ENCODE peak calls at places on chromosomes 1 and 21, in nine cellular contexts. E, O, J, Q, S, I, X, D and L are unnamed samples.

GRCh38 chr21:33070921-33071877 is 1.3 kb downstream of the OLIG1 start:
- DNase-seq in S (no peak), D (peak), E (no peak), X (peak), I (no peak), O (no peak), J (no peak), Q (no peak), L (no peak)

GRCh38 chr1:230026139-230026538 is 40.9 kb upstream of the GALNT2 start:
- DNase-seq in Q (no peak), O (no peak), S (no peak), X (no peak), J (no peak), E (no peak), D (no peak), I (no peak), L (no peak)

GRCh38 chr1:6574025-6574620 is 5.7 kb upstream of the ZBTB48 start:
- DNase-seq in I (no peak), O (no peak), X (no peak), S (no peak), E (no peak), D (no peak), Q (no peak), J (no peak), L (no peak)

GRCh38 chr1:89887270-89887669 is 66.4 kb downstream of the LRRC8D start:
- DNase-seq in E (no peak), J (no peak), S (no peak), I (peak), D (no peak), Q (no peak), O (peak), X (peak), L (peak)

GRCh38 chr1:151346769-151347522 is at the start of gene RFX5:
- DNase-seq in X (peak), J (peak), E (peak), S (peak), D (peak), Q (peak), O (peak), I (peak), L (peak)

GRCh38 chr21:16081304-16081703 is 351.5 kb downstream of the USP25 start:
- DNase-seq in O (no peak), D (no peak), X (no peak), S (no peak), Q (no peak), E (no peak), I (no peak), J (no peak), L (no peak)

GRCh38 chr1:91851130-91852010 is 34.6 kb downstream of the TGFBR3 start:
- DNase-seq in Q (peak), X (no peak), I (peak), S (no peak), O (peak), J (peak), E (peak), D (no peak), L (peak)

GRCh38 chr1:229127301-229127700 is 143.6 kb upstream of the RAB4A start:
- DNase-seq in I (no peak), J (no peak), O (peak), D (no peak), S (no peak), E (no peak), X (peak), Q (no peak), L (peak)

GRCh38 chr1:31802190-31803150 is 13.4 kb downstream of the SPOCD1 start:
- DNase-seq in J (no peak), D (no peak), I (no peak), Q (peak), X (no peak), O (no peak), S (no peak), E (no peak), L (no peak)

GRCh38 chr1:28867850-28868249 is 46.5 kb upstream of the EPB41 start:
- DNase-seq in I (no peak), J (no peak), X (no peak), E (no peak), D (no peak), S (no peak), Q (no peak), O (no peak), L (no peak)

GRCh38 chr21:36150192-36150711 is 6.4 kb upstream of the DOP1B start:
- DNase-seq in I (peak), O (peak), S (no peak), D (no peak), E (no peak), J (peak), X (no peak), Q (peak), L (no peak)

GRCh38 chr1:179208681-179209477 is 20.6 kb downstream of the ABL2 start:
- DNase-seq in Q (no peak), I (no peak), D (no peak), S (no peak), O (no peak), J (no peak), E (no peak), X (no peak), L (no peak)

GRCh38 chr1:112674986-112675727 is 698 bp downstream of the MOV10 start:
- DNase-seq in O (peak), S (no peak), Q (no peak), I (no peak), J (peak), E (no peak), X (peak), D (peak), L (peak)

GRCh38 chr1:244211559-244211944 is 160.5 kb downstream of the ZBTB18 start:
- DNase-seq in Q (no peak), D (no peak), X (no peak), I (no peak), J (peak), S (no peak), O (peak), E (no peak), L (peak)

GRCh38 chr1:193176113-193176512 is 10.3 kb downstream of the B3GALT2 start:
- DNase-seq in D (no peak), S (no peak), O (no peak), J (no peak), I (no peak), E (no peak), X (no peak), Q (no peak), L (no peak)

GRCh38 chr1:59985901-59986735 is 59.5 kb upstream of the CYP2J2 start:
- DNase-seq in S (no peak), E (no peak), Q (no peak), D (peak), O (peak), J (no peak), X (no peak), I (no peak), L (no peak)

GRCh38 chr1:68346192-68346808 is 103.5 kb downstream of the RPE65 start:
- DNase-seq in E (no peak), O (peak), S (no peak), J (no peak), D (no peak), X (peak), I (no peak), Q (no peak), L (peak)

GRCh38 chr1:61097326-61097725 is 15.0 kb downstream of the NFIA start:
- DNase-seq in S (no peak), I (peak), X (peak), J (no peak), D (no peak), O (peak), E (no peak), Q (no peak), L (peak)

GRCh38 chr1:83022206-83022605 is 976.7 kb downstream of the TTLL7 start:
- DNase-seq in O (no peak), J (no peak), S (no peak), D (no peak), Q (no peak), X (no peak), E (no peak), I (no peak), L (no peak)

GRCh38 chr21:35963920-35964451 is 96.3 kb downstream of the SETD4 start:
- DNase-seq in I (peak), O (peak), Q (no peak), D (peak), S (no peak), E (no peak), X (no peak), J (no peak), L (peak)

GRCh38 chr1:30336550-30337426 is 386.6 kb downstream of the MATN1 start:
- DNase-seq in Q (no peak), O (no peak), S (no peak), I (no peak), D (no peak), E (no peak), X (no peak), J (no peak), L (no peak)

GRCh38 chr1:45493116-45493697 is 2.2 kb upstream of the TESK2 start:
- DNase-seq in X (peak), J (peak), Q (no peak), S (peak), D (peak), O (peak), E (no peak), I (peak), L (peak)

GRCh38 chr1:223709598-223709997 is 2.7 kb upstream of the CAPN2 start:
- DNase-seq in J (no peak), E (no peak), Q (no peak), X (no peak), I (no peak), D (no peak), O (peak), S (no peak), L (no peak)

GRCh38 chr1:42282867-42283583 is 52.0 kb downstream of the FOXJ3 start:
- DNase-seq in I (no peak), S (no peak), J (no peak), X (peak), D (no peak), Q (no peak), E (no peak), O (peak), L (peak)

GRCh38 chr1:109644670-109645069 is 11.2 kb upstream of the GSTM4 start:
- DNase-seq in O (no peak), S (no peak), I (no peak), Q (no peak), J (no peak), E (no peak), D (no peak), X (no peak), L (no peak)

GRCh38 chr1:101239095-101240040 is 2.5 kb downstream of the S1PR1 start:
- DNase-seq in E (no peak), J (no peak), S (no peak), D (no peak), O (no peak), Q (no peak), X (no peak), I (no peak), L (no peak)

GRCh38 chr1:230568676-230569075 is 73.6 kb upstream of the COG2 start:
- DNase-seq in O (no peak), D (no peak), E (no peak), X (peak), J (no peak), I (no peak), Q (no peak), S (no peak), L (no peak)

GRCh38 chr1:167121375-167122120 is 27.7 kb downstream of the STYXL2 start:
- DNase-seq in O (peak), E (no peak), J (no peak), D (peak), Q (no peak), S (no peak), X (peak), I (no peak), L (peak)

GRCh38 chr1:38990746-38991637 is at the start of gene AKIRIN1:
- DNase-seq in D (peak), E (peak), J (peak), O (peak), Q (peak), I (peak), S (peak), X (peak), L (peak)
- TF ChIP-seq CTCF in D (no peak), E (no peak), J (peak), O (no peak), Q (no peak), I (peak), S (no peak), X (no peak), L (no peak)

GRCh38 chr1:165631403-165632151 is 543 bp downstream of the MGST3 start:
- DNase-seq in S (peak), E (peak), I (peak), D (peak), Q (peak), J (peak), O (peak), X (peak), L (peak)
- TF ChIP-seq CTCF in S (no peak), E (no peak), I (peak), D (no peak), Q (peak), J (no peak), O (peak), X (no peak), L (no peak)

DNA sequence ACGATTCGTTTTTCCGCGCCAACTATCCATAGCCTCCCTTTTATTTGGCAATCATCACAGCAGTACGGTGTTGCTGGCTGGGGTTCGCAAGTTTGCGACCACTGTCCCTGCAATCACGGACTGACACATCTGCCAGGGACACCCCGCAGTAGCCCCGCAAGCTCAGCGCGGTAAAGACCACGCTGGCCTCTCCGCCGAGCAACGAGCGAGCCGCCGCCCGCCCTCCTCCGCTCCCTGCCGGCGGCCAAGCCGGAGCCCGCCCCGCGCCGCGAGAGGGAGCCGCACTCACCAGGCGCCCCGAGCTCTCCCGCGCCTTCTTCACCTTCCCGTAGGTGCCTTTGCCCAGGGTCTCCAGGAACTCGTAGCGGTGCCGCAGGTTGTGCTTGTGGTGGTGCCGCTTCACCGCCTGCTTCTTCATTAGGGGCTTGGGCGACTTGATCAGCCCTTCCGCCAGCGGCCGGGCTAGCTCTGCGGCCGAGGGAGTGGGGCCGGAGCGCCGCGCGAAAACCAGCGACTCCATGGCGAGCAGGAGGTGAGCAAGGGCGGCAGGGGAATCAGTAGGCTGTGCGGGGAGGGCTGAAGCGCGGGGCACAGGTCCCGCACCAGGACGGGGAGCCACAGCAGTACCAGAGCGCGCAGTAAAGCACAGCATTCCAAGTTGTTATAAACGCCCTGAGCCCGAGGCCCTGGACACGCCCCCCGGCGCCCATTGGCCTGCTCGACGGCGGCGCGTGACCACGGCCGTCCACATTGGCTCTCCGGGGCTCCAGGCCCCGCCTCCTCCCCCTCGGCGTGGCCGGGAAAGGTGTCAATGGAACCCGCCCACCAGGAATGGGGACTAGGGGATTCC is at the start of gene NUAK2:
- DNase-seq in D (peak), S (peak), J (peak), I (peak), X (peak), E (peak), Q (peak), O (peak), L (peak)
- TF ChIP-seq CTCF in D (no peak), S (no peak), J (peak), I (peak), X (no peak), E (no peak), Q (peak), O (no peak), L (peak)

DNA sequence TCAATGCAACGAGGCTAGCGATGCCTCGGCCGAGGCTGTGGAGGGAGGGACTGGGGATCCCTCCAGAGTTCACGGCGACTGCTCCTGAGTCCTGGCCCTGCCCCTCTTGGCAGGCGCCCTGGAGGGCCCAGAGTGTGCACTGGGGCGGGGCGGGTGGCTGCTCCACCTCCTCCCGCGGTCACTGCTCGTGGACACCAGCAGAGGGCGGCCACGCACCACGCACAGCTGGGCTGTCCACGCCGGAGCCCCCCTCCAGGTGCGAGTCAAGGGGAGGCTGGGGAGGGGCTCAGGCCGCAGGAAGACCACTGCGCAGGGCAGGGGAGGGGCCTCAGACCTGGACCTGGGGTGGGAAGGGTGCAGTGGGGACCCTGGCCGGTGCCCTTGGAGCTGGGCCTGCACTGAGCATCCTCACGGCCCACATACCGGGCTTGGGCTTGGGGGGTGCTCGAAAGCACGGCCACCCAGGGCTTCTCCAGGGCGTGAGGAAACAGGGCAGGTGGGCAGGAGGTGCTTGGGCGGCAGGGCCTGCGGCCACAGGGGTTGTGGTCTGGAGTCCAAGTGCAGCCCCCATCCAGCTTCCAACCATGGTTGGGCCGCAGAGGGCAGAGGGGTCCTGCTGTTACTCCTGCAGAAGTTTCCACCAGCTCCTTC is 20.6 kb upstream of the TTC34 start:
- DNase-seq in O (no peak), Q (peak), I (no peak), X (no peak), E (no peak), J (no peak), D (peak), S (no peak), L (no peak)
- TF ChIP-seq CTCF in O (no peak), Q (peak), I (peak), X (no peak), E (peak), J (peak), D (peak), S (peak), L (no peak)